ENCODE peak calls at places on chromosome 17, in four cellular contexts. One of them, this sample, is unnamed.

GRCh38 chr17:79603771-79604170 is 7.1 kb downstream of the RBFOX3 start:
- DNase-seq in stomach: no peak
- DNase-seq in effector CD4-positive, alpha-beta T cell: no peak
- DNase-seq in Right ventricle myocardium inferior: no peak
- DNase-seq in this sample: no peak

GRCh38 chr17:40536731-40537171 is 28.5 kb downstream of the CCR7 start:
- DNase-seq in stomach: no peak
- DNase-seq in Right ventricle myocardium inferior: no peak
- DNase-seq in effector CD4-positive, alpha-beta T cell: no peak
- DNase-seq in this sample: no peak

GRCh38 chr17:29573871-29574731 is 5.6 kb downstream of the TP53I13 start:
- DNase-seq in stomach: no peak
- DNase-seq in effector CD4-positive, alpha-beta T cell: no peak
- DNase-seq in Right ventricle myocardium inferior: peak; percentile 41
- DNase-seq in this sample: no peak

GRCh38 chr17:7440113-7440822 is 956 bp downstream of the FGF11 start:
- DNase-seq in effector CD4-positive, alpha-beta T cell: no peak
- DNase-seq in Right ventricle myocardium inferior: peak; percentile 84
- DNase-seq in stomach: peak; percentile 72
- DNase-seq in this sample: no peak

GRCh38 chr17:36503456-36504155 is 17.1 kb downstream of the ZNHIT3 start:
- DNase-seq in Right ventricle myocardium inferior: no peak
- DNase-seq in effector CD4-positive, alpha-beta T cell: no peak
- DNase-seq in stomach: no peak
- DNase-seq in this sample: no peak

GRCh38 chr17:49358638-49359247 is 3.3 kb downstream of the ZNF652 start:
- DNase-seq in stomach: no peak
- DNase-seq in Right ventricle myocardium inferior: no peak
- DNase-seq in effector CD4-positive, alpha-beta T cell: no peak
- DNase-seq in this sample: no peak

GRCh38 chr17:51590071-51590470 is 329.7 kb downstream of the UTP18 start:
- DNase-seq in effector CD4-positive, alpha-beta T cell: no peak
- DNase-seq in stomach: no peak
- DNase-seq in Right ventricle myocardium inferior: no peak
- DNase-seq in this sample: no peak

GRCh38 chr17:12134587-12134986 is 113.9 kb downstream of the MAP2K4 start:
- DNase-seq in effector CD4-positive, alpha-beta T cell: no peak
- DNase-seq in Right ventricle myocardium inferior: no peak
- DNase-seq in stomach: no peak
- DNase-seq in this sample: no peak